ENCODE peak calls at places on chromosomes 16 and 17, in ten cellular contexts. S is stomach, R is AG10803, P is HCT116, H is HL-60, D is cardiac fibroblast, U is GM12865, Z is uterus, B is pancreas, X is colonic mucosa. G is an unnamed sample.

GRCh38 chr17:80005360-80006338 is 30.0 kb downstream of the TBC1D16 start:
- DNase-seq in S (peak), R (no peak), P (peak), H (no peak), D (peak), U (peak), Z (peak), B (peak), X (peak), G (no peak)

GRCh38 chr16:86874141-86874540 is 295.8 kb downstream of the FOXL1 start:
- DNase-seq in S (no peak), R (no peak), P (peak), H (no peak), D (no peak), U (peak), Z (no peak), B (no peak), X (no peak), G (no peak)

GRCh38 chr16:64629622-64630021 is 492.2 kb downstream of the CDH11 start:
- DNase-seq in S (no peak), R (peak), P (no peak), H (no peak), D (no peak), U (no peak), Z (no peak), B (no peak), X (no peak), G (no peak)

GRCh38 chr16:79625738-79626137 is 25.2 kb upstream of the MAF start:
- DNase-seq in S (no peak), R (no peak), P (no peak), H (no peak), D (no peak), U (no peak), Z (no peak), B (no peak), X (no peak), G (no peak)

GRCh38 chr16:84022641-84023040 is 20.0 kb downstream of the SLC38A8 start:
- DNase-seq in S (no peak), R (no peak), P (no peak), H (no peak), D (no peak), U (no peak), Z (no peak), B (no peak), X (no peak), G (no peak)

GRCh38 chr16:80060470-80060869 is 459.9 kb upstream of the MAF start:
- DNase-seq in S (no peak), R (no peak), P (no peak), H (no peak), D (no peak), U (peak), Z (no peak), B (no peak), X (no peak), G (no peak)

GRCh38 chr16:79062336-79062735 is 538.2 kb downstream of the MAF start:
- DNase-seq in S (no peak), R (no peak), P (no peak), H (no peak), D (no peak), U (no peak), Z (no peak), B (no peak), X (no peak), G (no peak)

GRCh38 chr16:24430937-24431760 is 108.2 kb upstream of the RBBP6 start:
- DNase-seq in S (no peak), R (no peak), P (no peak), H (no peak), D (no peak), U (peak), Z (no peak), B (no peak), X (no peak), G (no peak)

GRCh38 chr17:65987988-65988387 is 203.9 kb downstream of the CEP112 start:
- DNase-seq in S (no peak), R (peak), P (peak), H (no peak), D (peak), U (peak), Z (no peak), B (no peak), X (peak), G (peak)

GRCh38 chr16:2090481-2090797 is 42.7 kb downstream of the TSC2 start:
- DNase-seq in S (peak), R (no peak), P (no peak), H (no peak), D (no peak), U (no peak), Z (no peak), B (no peak), X (peak), G (no peak)

GRCh38 chr17:15909481-15909991 is 35.4 kb upstream of the ADORA2B start:
- DNase-seq in S (peak), R (peak), P (no peak), H (no peak), D (peak), U (no peak), Z (no peak), B (no peak), X (no peak), G (no peak)

GRCh38 chr17:64016974-64017373 is 3.5 kb downstream of the ICAM2 start:
- DNase-seq in S (no peak), R (no peak), P (no peak), H (no peak), D (no peak), U (no peak), Z (no peak), B (no peak), X (no peak), G (no peak)
- H3K4me3 ChIP-seq in S (no peak), R (no peak), P (no peak), H (no peak), D (no peak), U (peak), Z (no peak), B (no peak), X (no peak), G (no peak)

GRCh38 chr17:81702934-81703746 is at the start of gene MRPL12:
- DNase-seq in S (peak), R (peak), P (peak), H (peak), D (peak), U (peak), Z (peak), B (peak), X (peak), G (peak)
- TF ChIP-seq CTCF in S (no peak), R (peak), P (no peak), H (no peak), D (no peak), U (no peak), Z (no peak), B (no peak), X (no peak), G (peak)

DNA sequence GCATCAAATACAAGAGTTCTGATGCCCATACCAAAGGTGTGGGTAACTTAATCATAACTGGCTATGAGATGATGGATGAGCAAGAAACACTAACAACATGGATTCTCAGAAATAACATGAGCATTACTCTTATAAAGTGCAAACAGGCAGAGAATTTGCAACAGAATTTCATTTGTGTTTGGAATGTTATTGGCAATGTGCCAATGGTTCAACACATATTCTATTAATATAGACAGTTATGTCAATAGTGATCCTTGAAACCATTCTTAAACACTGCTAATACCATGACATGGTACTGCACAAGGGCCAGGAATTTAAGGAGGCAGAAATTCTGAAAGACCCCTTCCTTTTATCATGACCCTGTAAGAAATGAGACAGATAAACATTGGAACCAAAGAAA is 217.1 kb upstream of the WSB1 start:
- DNase-seq in S (no peak), R (no peak), P (no peak), H (no peak), D (no peak), U (no peak), Z (no peak), B (no peak), X (no peak), G (no peak)
- H3K4me3 ChIP-seq in S (no peak), R (no peak), P (no peak), H (no peak), D (no peak), U (no peak), Z (no peak), B (no peak), X (no peak), G (no peak)

DNA sequence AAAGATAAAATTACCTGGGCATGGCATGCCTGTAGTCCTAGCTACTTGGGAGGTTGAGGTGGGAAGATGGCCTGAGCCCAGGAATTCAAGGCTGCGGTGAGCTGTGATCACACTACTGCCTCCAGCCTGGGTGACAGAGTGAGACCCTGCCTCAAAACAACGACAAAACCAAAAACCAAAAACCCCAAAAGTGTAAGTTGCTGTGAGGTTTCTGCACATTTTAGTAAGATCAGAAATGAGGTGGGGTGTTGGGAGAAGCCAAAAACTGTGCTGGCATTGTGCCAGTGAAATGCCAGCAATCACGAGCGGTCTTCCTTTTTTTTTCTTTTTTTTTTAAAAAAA is 114.6 kb downstream of the PITPNC1 start:
- DNase-seq in S (no peak), R (no peak), P (no peak), H (no peak), D (no peak), U (no peak), Z (no peak), B (no peak), X (no peak), G (no peak)
- TF ChIP-seq CTCF in S (no peak), R (no peak), P (no peak), H (no peak), D (no peak), U (no peak), Z (no peak), B (no peak), X (no peak), G (no peak)

GRCh38 chr17:661509-661908 is 53.1 kb downstream of the VPS53 start:
- DNase-seq in S (no peak), R (no peak), P (no peak), H (no peak), D (no peak), U (no peak), Z (no peak), B (no peak), X (no peak), G (no peak)
- H3K4me3 ChIP-seq in S (no peak), R (no peak), P (no peak), H (no peak), D (no peak), U (no peak), Z (no peak), B (no peak), X (no peak), G (no peak)

DNA sequence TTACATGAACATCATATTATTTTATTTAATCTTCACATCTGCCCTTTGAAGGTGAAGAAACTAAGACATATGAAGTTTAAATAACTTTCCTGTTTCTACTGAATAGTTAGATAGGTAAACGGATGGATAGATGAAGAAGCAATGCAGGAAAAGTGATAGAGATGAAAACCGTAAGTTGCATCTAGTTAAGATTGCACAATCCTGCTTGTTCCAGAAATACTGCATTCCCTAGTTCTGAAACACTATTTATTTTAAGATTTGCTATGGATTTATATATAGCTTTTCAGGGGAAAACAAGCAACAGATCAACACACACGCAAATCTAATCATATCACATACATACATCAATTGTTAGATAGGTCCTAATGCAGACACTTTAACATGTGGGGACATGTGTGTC is 512.7 kb upstream of the C16orf82 start:
- DNase-seq in S (no peak), R (no peak), P (no peak), H (no peak), D (no peak), U (no peak), Z (no peak), B (no peak), X (no peak), G (no peak)
- TF ChIP-seq CTCF in S (no peak), R (no peak), P (no peak), H (no peak), D (no peak), U (no peak), Z (no peak), B (no peak), X (no peak), G (no peak)